ENCODE peak calls at places on chromosomes 12 and 14, in four cellular contexts. U is GM23248, Q is mammary epithelial cell, Z is nephron progenitor cell. T is an unnamed sample.
A peak's percentile ranks its signal among the peaks of the same experiment; 100 is the strongest.

GRCh38 chr12:128047266-128048060 is 219.5 kb upstream of the TMEM132C start:
- DNase-seq in U (no peak), Q (no peak), Z (no peak), T (no peak)

GRCh38 chr14:61608245-61609142 is 86.8 kb upstream of the HIF1A start:
- DNase-seq in U (peak; percentile 55), Q (no peak), Z (no peak), T (peak; percentile 67)

GRCh38 chr12:111412007-111412829 is 6.5 kb downstream of the SH2B3 start:
- DNase-seq in U (peak; percentile 17), Q (no peak), Z (no peak), T (no peak)

GRCh38 chr12:128914908-128915563 is 61.8 kb downstream of the GLT1D1 start:
- DNase-seq in U (no peak), Q (no peak), Z (no peak), T (no peak)

GRCh38 chr14:65286443-65286842 is 126.1 kb upstream of the FUT8 start:
- DNase-seq in U (peak; percentile 20), Q (no peak), Z (no peak), T (no peak)

GRCh38 chr12:77591959-77592358 is 238.7 kb upstream of the NAV3 start:
- DNase-seq in U (no peak), Q (no peak), Z (peak; percentile 14), T (peak; percentile 42)

GRCh38 chr14:42944284-42944683 is 1337.6 kb downstream of the LRFN5 start:
- DNase-seq in U (peak; percentile 61), Q (no peak), Z (no peak), T (no peak)

GRCh38 chr14:47674148-47674545 is 1.3 kb downstream of the MDGA2 start:
- DNase-seq in U (no peak), Q (no peak), Z (peak; percentile 65), T (no peak)

GRCh38 chr12:26017484-26018211 is 59.2 kb downstream of the RASSF8 start:
- DNase-seq in U (peak; percentile 61), Q (peak; percentile 26), Z (peak; percentile 34), T (peak; percentile 60)

GRCh38 chr12:40107803-40108620 is 2.1 kb upstream of the SLC2A13 start:
- DNase-seq in U (no peak), Q (peak; percentile 28), Z (no peak), T (no peak)

GRCh38 chr14:88607829-88608228 is 45.0 kb downstream of the ZC3H14 start:
- DNase-seq in U (no peak), Q (no peak), Z (no peak), T (no peak)

GRCh38 chr14:51182166-51182565 is 57.9 kb upstream of the TMX1 start:
- DNase-seq in U (peak; percentile 84), Q (peak; percentile 17), Z (no peak), T (no peak)

GRCh38 chr12:2548095-2548494 is 246.7 kb upstream of the FKBP4 start:
- DNase-seq in U (no peak), Q (no peak), Z (no peak), T (no peak)

GRCh38 chr14:36619853-36620252 is 37.4 kb upstream of the NKX2-8 start:
- DNase-seq in U (peak; percentile 6), Q (peak; percentile 72), Z (no peak), T (no peak)

GRCh38 chr14:56422703-56423213 is 156.8 kb upstream of the TMEM260 start:
- DNase-seq in U (peak; percentile 79), Q (peak; percentile 32), Z (peak; percentile 11), T (peak; percentile 21)

GRCh38 chr14:95200404-95200803 is 43.1 kb upstream of the DICER1 start:
- DNase-seq in U (no peak), Q (no peak), Z (no peak), T (no peak)

GRCh38 chr14:79473676-79474075 is 737.6 kb downstream of the DIO2 start:
- DNase-seq in U (no peak), Q (no peak), Z (no peak), T (peak; percentile 14)

GRCh38 chr12:106902053-106902452 is 53.7 kb upstream of the TMEM263 start:
- DNase-seq in U (no peak), Q (no peak), Z (no peak), T (no peak)

GRCh38 chr12:42809226-42809625 is 219.7 kb upstream of the PRICKLE1 start:
- DNase-seq in U (peak; percentile 40), Q (no peak), Z (no peak), T (no peak)

GRCh38 chr14:50520947-50521815 is 11.2 kb downstream of the MAP4K5 start:
- DNase-seq in U (peak; percentile 90), Q (peak; percentile 93), Z (no peak), T (no peak)

GRCh38 chr12:100145643-100146042 is 3.0 kb upstream of the BLTP3B start:
- DNase-seq in U (no peak), Q (no peak), Z (no peak), T (no peak)

GRCh38 chr14:43258396-43258795 is 1248.7 kb downstream of the FSCB start:
- DNase-seq in U (no peak), Q (no peak), Z (no peak), T (no peak)

GRCh38 chr14:49598182-49598478 is 610 bp upstream of the LRR1 start:
- DNase-seq in U (no peak), Q (no peak), Z (peak; percentile 35), T (no peak)

GRCh38 chr14:65179918-65180724 is 77.8 kb upstream of the MAX start:
- DNase-seq in U (peak; percentile 94), Q (peak; percentile 98), Z (no peak), T (no peak)

GRCh38 chr14:102601378-102601925 is 9.0 kb downstream of the RCOR1 start:
- DNase-seq in U (no peak), Q (no peak), Z (no peak), T (no peak)